ENCODE peak calls at places on chromosomes 2 and 18, in nine cellular contexts. L, R, D, E, N, H, S, U and M are unnamed samples.

GRCh38 chr18:666628-667027 is 9.2 kb downstream of the TYMS start:
- DNase-seq in L (no peak), R (no peak), D (no peak), E (no peak), N (no peak), H (no peak), S (no peak), U (no peak), M (no peak)

GRCh38 chr2:32009479-32010256 is 1.1 kb downstream of the MEMO1 start:
- DNase-seq in L (peak; percentile 32), R (peak; percentile 78), D (peak; percentile 47), E (peak; percentile 67), N (peak; percentile 67), H (peak; percentile 52), S (no peak), U (no peak), M (peak; percentile 53)

GRCh38 chr2:43044093-43044614 is 182.3 kb downstream of the ZFP36L2 start:
- DNase-seq in L (no peak), R (no peak), D (no peak), E (no peak), N (no peak), H (no peak), S (no peak), U (no peak), M (no peak)

GRCh38 chr2:96108578-96109561 is 7.5 kb downstream of the ADRA2B start:
- DNase-seq in L (no peak), R (peak; percentile 49), D (no peak), E (no peak), N (peak; percentile 64), H (no peak), S (peak; percentile 10), U (no peak), M (peak; percentile 3)

GRCh38 chr18:48339692-48340091 is 69.5 kb downstream of the ZBTB7C start:
- DNase-seq in L (no peak), R (no peak), D (no peak), E (no peak), N (no peak), H (no peak), S (no peak), U (no peak), M (no peak)

GRCh38 chr2:27255187-27255586 is 7.7 kb downstream of the SLC30A3 start:
- DNase-seq in L (no peak), R (no peak), D (no peak), E (no peak), N (no peak), H (no peak), S (no peak), U (no peak), M (no peak)

GRCh38 chr18:13412017-13412416 is 193.5 kb downstream of the LDLRAD4 start:
- DNase-seq in L (no peak), R (no peak), D (no peak), E (no peak), N (no peak), H (no peak), S (no peak), U (no peak), M (no peak)

GRCh38 chr2:226693521-226693920 is 106.1 kb downstream of the IRS1 start:
- DNase-seq in L (no peak), R (no peak), D (no peak), E (no peak), N (no peak), H (no peak), S (no peak), U (no peak), M (no peak)

GRCh38 chr18:25704096-25704870 is 352.3 kb upstream of the ZNF521 start:
- DNase-seq in L (peak; percentile 9), R (no peak), D (no peak), E (no peak), N (no peak), H (no peak), S (no peak), U (no peak), M (no peak)